ENCODE peak calls at places on chromosomes 3 and 15, in nine cellular contexts. M, B, N, R, W, H, C, F and Y are unnamed samples.

GRCh38 chr15:69107025-69107620 is 53.3 kb upstream of the GLCE start:
- DNase-seq in H (no peak), C (no peak), W (peak; percentile 38), N (no peak), R (no peak), F (no peak), B (no peak), M (no peak), Y (no peak)

GRCh38 chr3:29293371-29293770 is 12.5 kb downstream of the RBMS3 start:
- DNase-seq in C (no peak), H (no peak), B (no peak), F (no peak), N (no peak), M (no peak), R (no peak), W (no peak), Y (no peak)

GRCh38 chr3:107035176-107035575 is 342.1 kb upstream of the CCDC54 start:
- DNase-seq in N (no peak), B (no peak), H (no peak), M (no peak), C (no peak), F (no peak), W (no peak), R (no peak), Y (no peak)

GRCh38 chr3:190305406-190305805 is 16.8 kb downstream of the CLDN1 start:
- DNase-seq in M (no peak), W (no peak), B (no peak), H (no peak), F (no peak), N (peak; percentile 84), C (no peak), R (no peak), Y (no peak)

GRCh38 chr15:35208353-35208752 is 123.3 kb upstream of the NANOGP8 start:
- DNase-seq in C (no peak), N (no peak), R (no peak), W (no peak), H (no peak), B (no peak), M (no peak), F (no peak), Y (no peak)

GRCh38 chr3:23826382-23827061 is 20.8 kb downstream of the UBE2E1 start:
- DNase-seq in F (no peak), R (no peak), N (peak; percentile 43), M (peak; percentile 24), C (no peak), H (no peak), W (no peak), B (peak; percentile 82), Y (peak; percentile 10)

GRCh38 chr3:126858887-126859286 is 124.0 kb upstream of the PLXNA1 start:
- DNase-seq in F (peak; percentile 47), N (peak; percentile 97), R (peak; percentile 78), W (no peak), C (no peak), M (no peak), B (no peak), H (no peak), Y (peak; percentile 98)

GRCh38 chr3:9448071-9448470 is 50.7 kb downstream of the SETD5 start:
- DNase-seq in F (no peak), C (no peak), H (no peak), R (no peak), N (no peak), W (no peak), B (no peak), M (no peak), Y (no peak)

GRCh38 chr15:80061581-80061980 is 2.1 kb downstream of the ZFAND6 start:
- DNase-seq in C (no peak), B (no peak), N (no peak), F (no peak), M (no peak), H (no peak), R (no peak), W (no peak), Y (no peak)

GRCh38 chr3:70532806-70533205 is 220.4 kb upstream of the MDFIC2 start:
- DNase-seq in M (peak; percentile 38), C (no peak), W (no peak), H (no peak), B (no peak), F (peak; percentile 11), R (no peak), N (no peak), Y (no peak)

GRCh38 chr15:35090104-35090807 is 5.2 kb upstream of the NANOGP8 start:
- DNase-seq in N (no peak), H (no peak), M (no peak), F (no peak), R (no peak), W (no peak), B (no peak), C (no peak), Y (no peak)

GRCh38 chr15:92930776-92931175 is 30.7 kb downstream of the CHD2 start:
- DNase-seq in W (peak; percentile 51), C (no peak), B (no peak), R (no peak), H (no peak), M (no peak), N (peak; percentile 80), F (no peak), Y (peak; percentile 82)

GRCh38 chr3:54353547-54354339 is 231.4 kb downstream of the CACNA2D3 start:
- DNase-seq in F (no peak), N (peak; percentile 29), B (no peak), H (no peak), M (no peak), R (no peak), C (no peak), W (peak; percentile 74), Y (no peak)

GRCh38 chr3:111073186-111073585 is 1.6 kb downstream of the NECTIN3 start:
- DNase-seq in B (no peak), F (no peak), N (peak; percentile 8), H (no peak), R (no peak), W (no peak), M (no peak), C (no peak), Y (peak; percentile 70)

GRCh38 chr15:66021801-66022525 is 152.7 kb downstream of the RAB11A start:
- DNase-seq in F (no peak), C (no peak), N (no peak), M (no peak), H (no peak), R (no peak), B (no peak), W (no peak), Y (no peak)

GRCh38 chr3:45003406-45003805 is 22.7 kb upstream of the CLEC3B start:
- DNase-seq in N (no peak), M (no peak), R (no peak), W (no peak), H (no peak), B (no peak), F (no peak), C (no peak), Y (no peak)

GRCh38 chr3:188294823-188295487 is 141.0 kb downstream of the LPP start:
- DNase-seq in W (no peak), N (peak; percentile 96), C (peak; percentile 15), F (no peak), B (no peak), H (no peak), R (no peak), M (no peak), Y (peak; percentile 60)

GRCh38 chr3:15291589-15292541 is 40.5 kb downstream of the SH3BP5 start:
- DNase-seq in C (no peak), N (peak; percentile 75), H (peak; percentile 86), F (no peak), R (no peak), W (no peak), B (no peak), M (no peak), Y (no peak)

GRCh38 chr3:152197451-152197850 is 71.3 kb upstream of the MBNL1 start:
- DNase-seq in B (no peak), R (no peak), W (no peak), F (no peak), N (no peak), H (no peak), C (no peak), M (no peak), Y (peak; percentile 62)

GRCh38 chr3:179272385-179272784 is 21.5 kb upstream of the KCNMB3 start:
- DNase-seq in R (no peak), W (peak; percentile 46), F (peak; percentile 26), H (no peak), N (no peak), B (no peak), C (no peak), M (no peak), Y (no peak)

GRCh38 chr15:43513550-43513949 is 3.9 kb upstream of the MAP1A start:
- DNase-seq in R (no peak), H (no peak), W (no peak), N (no peak), B (no peak), M (no peak), F (no peak), C (no peak), Y (no peak)

GRCh38 chr15:79442911-79443310 is 10.8 kb downstream of the MINAR1 start:
- DNase-seq in F (no peak), W (no peak), N (no peak), B (peak; percentile 69), C (no peak), M (no peak), H (no peak), R (no peak), Y (no peak)

GRCh38 chr15:79171320-79172031 is 80.9 kb upstream of the RASGRF1 start:
- DNase-seq in M (no peak), B (peak; percentile 69), C (no peak), R (no peak), N (no peak), H (no peak), F (peak; percentile 3), W (no peak), Y (no peak)

GRCh38 chr3:128307029-128307633 is 153.8 kb downstream of the EEFSEC start:
- DNase-seq in H (no peak), F (no peak), M (no peak), C (no peak), N (no peak), B (no peak), W (peak; percentile 62), R (no peak), Y (no peak)

GRCh38 chr15:58431221-58432149 is at the start of gene LIPC:
- DNase-seq in H (no peak), W (no peak), N (no peak), C (no peak), F (no peak), M (no peak), R (no peak), B (no peak), Y (no peak)

GRCh38 chr3:192817053-192817452 is 89.7 kb upstream of the FGF12 start:
- DNase-seq in C (no peak), N (peak; percentile 69), M (no peak), B (no peak), W (no peak), F (no peak), H (no peak), R (no peak), Y (no peak)

GRCh38 chr15:99408236-99409096 is 157.2 kb downstream of the LRRC28 start:
- DNase-seq in R (no peak), W (no peak), C (no peak), F (no peak), N (peak; percentile 70), M (no peak), H (no peak), B (peak; percentile 82), Y (peak; percentile 93)

GRCh38 chr15:58182460-58183163 is 44.4 kb downstream of the AQP9 start:
- DNase-seq in R (no peak), M (peak; percentile 84), H (no peak), W (peak; percentile 54), F (peak; percentile 73), N (peak; percentile 48), C (peak; percentile 38), B (no peak), Y (peak; percentile 66)

GRCh38 chr3:186930639-186931486 is 537 bp downstream of the ST6GAL1 start:
- DNase-seq in N (peak; percentile 62), W (peak; percentile 76), F (peak; percentile 90), R (peak; percentile 61), H (peak; percentile 76), B (peak; percentile 89), M (peak; percentile 84), C (no peak), Y (no peak)

GRCh38 chr3:13655074-13655913 is 106.4 kb downstream of the FBLN2 start:
- DNase-seq in H (no peak), N (no peak), F (peak; percentile 98), C (no peak), M (peak; percentile 95), R (no peak), B (no peak), W (peak; percentile 51), Y (peak; percentile 99)

GRCh38 chr3:62938583-62938982 is 63.4 kb upstream of the CADPS start:
- DNase-seq in B (no peak), F (no peak), H (no peak), N (no peak), M (no peak), W (no peak), C (no peak), R (no peak), Y (no peak)